ENCODE peak calls at places on chromosomes 13 and 19, in nine cellular contexts. N is HL-60, W is A549, G is HCT116, M is GM23338, A is HepG2, D is Panc1, H is K562, K is GM12878. C is an unnamed sample.

GRCh38 chr13:79805317-79805716 is 324.4 kb downstream of the NDFIP2 start:
- DNase-seq in W (no peak), H (no peak), M (no peak), D (no peak), N (no peak), G (no peak), A (no peak), K (no peak), C (no peak)

GRCh38 chr19:38841787-38842438 is 7.9 kb downstream of the HNRNPL start:
- DNase-seq in A (no peak), N (no peak), H (no peak), W (no peak), K (no peak), G (no peak), M (no peak), D (no peak), C (no peak)

GRCh38 chr13:20414475-20415287 is 111.0 kb downstream of the CRYL1 start:
- DNase-seq in H (no peak), D (no peak), G (no peak), W (no peak), M (peak), K (no peak), A (no peak), N (no peak), C (peak)

GRCh38 chr13:88085036-88085435 is 413.9 kb downstream of the SLITRK5 start:
- DNase-seq in A (no peak), G (no peak), W (no peak), N (no peak), H (no peak), K (no peak), D (no peak), M (no peak), C (no peak)

GRCh38 chr13:102591988-102592781 is 4.6 kb upstream of the TPP2 start:
- DNase-seq in K (peak), N (peak), A (peak), H (peak), M (peak), G (peak), W (peak), D (peak), C (peak)

GRCh38 chr13:73090116-73090811 is 31.5 kb downstream of the KLF5 start:
- DNase-seq in A (peak), N (peak), H (peak), K (no peak), W (peak), M (peak), G (peak), D (peak), C (no peak)

GRCh38 chr13:33016414-33017409 is at the start of gene KL:
- DNase-seq in H (no peak), W (peak), K (no peak), A (no peak), G (no peak), M (peak), N (peak), D (no peak), C (peak)

GRCh38 chr19:56637976-56638555 is 4.9 kb upstream of the SMIM17 start:
- DNase-seq in G (no peak), D (no peak), K (no peak), A (peak), H (peak), W (peak), M (peak), N (peak), C (no peak)

GRCh38 chr13:93700115-93700514 is 473.5 kb downstream of the GPC6 start:
- DNase-seq in G (no peak), D (no peak), H (no peak), N (no peak), K (no peak), W (no peak), M (no peak), A (no peak), C (no peak)

GRCh38 chr13:112213467-112214245 is 146.7 kb downstream of the SOX1 start:
- DNase-seq in N (no peak), G (no peak), D (no peak), K (no peak), A (peak), H (no peak), W (peak), M (no peak), C (no peak)

GRCh38 chr19:13833330-13834265 is 38.4 kb downstream of the ZSWIM4 start:
- DNase-seq in D (no peak), K (no peak), A (peak), M (peak), N (peak), W (peak), G (no peak), H (peak), C (peak)

GRCh38 chr13:39612023-39612637 is 9.1 kb upstream of the LHFPL6 start:
- DNase-seq in G (peak), H (peak), A (peak), N (peak), W (peak), K (no peak), D (no peak), M (peak), C (peak)

GRCh38 chr13:39600766-39601165 is 2.2 kb downstream of the LHFPL6 start:
- DNase-seq in G (no peak), N (no peak), D (no peak), H (no peak), W (peak), A (no peak), K (no peak), M (peak), C (no peak)

GRCh38 chr19:44807652-44808462 is 1.0 kb upstream of the BCAM start:
- DNase-seq in K (no peak), D (no peak), N (no peak), W (peak), H (peak), A (peak), G (peak), M (peak), C (peak)

GRCh38 chr13:66714795-66715194 is 515.3 kb downstream of the PCDH9 start:
- DNase-seq in A (no peak), G (no peak), M (peak), N (no peak), W (no peak), H (no peak), D (no peak), K (no peak), C (no peak)

GRCh38 chr13:40193290-40194203 is 472.9 kb downstream of the FOXO1 start:
- DNase-seq in D (no peak), M (no peak), K (no peak), W (no peak), G (no peak), A (no peak), H (no peak), N (no peak), C (no peak)

GRCh38 chr19:42396248-42396541 is 6.1 kb upstream of the CNFN start:
- DNase-seq in H (peak), W (no peak), G (no peak), D (no peak), M (peak), A (no peak), K (no peak), N (peak), C (peak)

GRCh38 chr13:33109801-33110200 is 93.6 kb downstream of the KL start:
- DNase-seq in A (no peak), G (no peak), K (no peak), M (peak), N (no peak), W (peak), H (peak), D (peak), C (no peak)

GRCh38 chr19:31349160-31349881 is at the start of gene TSHZ3:
- DNase-seq in G (no peak), W (peak), A (no peak), N (peak), M (peak), H (peak), D (no peak), K (no peak), C (peak)

GRCh38 chr19:43651758-43652545 is 12.3 kb upstream of the CADM4 start:
- DNase-seq in M (peak), W (peak), H (peak), D (peak), G (no peak), A (peak), K (no peak), N (peak), C (peak)

GRCh38 chr19:43469160-43469480 is 3.7 kb upstream of the LYPD3 start:
- DNase-seq in K (no peak), N (no peak), A (peak), W (no peak), M (no peak), D (no peak), G (no peak), H (no peak), C (no peak)

GRCh38 chr19:39507715-39508364 is 7.1 kb upstream of the SELENOV start:
- DNase-seq in A (no peak), D (no peak), N (no peak), W (no peak), M (no peak), H (no peak), G (no peak), K (no peak), C (no peak)

GRCh38 chr19:48661746-48662145 is 11.1 kb downstream of the NTN5 start:
- DNase-seq in G (no peak), D (no peak), N (no peak), K (no peak), H (no peak), A (no peak), M (no peak), W (no peak), C (no peak)

GRCh38 chr19:29675650-29676186 is 10.5 kb downstream of the PLEKHF1 start:
- DNase-seq in N (no peak), H (no peak), G (no peak), K (no peak), W (no peak), M (no peak), D (no peak), A (no peak), C (no peak)

GRCh38 chr19:12801466-12802266 is at the start of the genes PRDX2 and THSD8:
- DNase-seq in W (no peak), N (peak), G (no peak), M (peak), A (peak), D (no peak), H (peak), K (no peak), C (peak)

GRCh38 chr19:33678796-33679195 is 57.0 kb downstream of the CHST8 start:
- DNase-seq in D (no peak), M (no peak), G (no peak), A (no peak), W (no peak), N (no peak), K (no peak), H (no peak), C (peak)

GRCh38 chr13:46389457-46389856 is 2.4 kb upstream of the RUBCNL start:
- DNase-seq in G (no peak), D (no peak), M (peak), H (no peak), N (no peak), W (no peak), K (no peak), A (no peak), C (no peak)

GRCh38 chr19:17775245-17775927 is 19.6 kb upstream of the B3GNT3 start:
- DNase-seq in G (no peak), H (peak), A (peak), D (no peak), N (peak), M (peak), K (no peak), W (peak), C (peak)

GRCh38 chr13:107669356-107669755 is 546.0 kb downstream of the LIG4 start:
- DNase-seq in A (no peak), K (no peak), W (no peak), G (no peak), M (no peak), N (no peak), H (no peak), D (no peak), C (no peak)

GRCh38 chr19:38073806-38074685 is 150.0 kb downstream of the DPF1 start:
- DNase-seq in G (no peak), N (no peak), K (no peak), M (peak), D (no peak), W (no peak), A (peak), H (peak), C (peak)

GRCh38 chr13:31885994-31886393 is 145.6 kb upstream of the FRY start:
- DNase-seq in G (no peak), A (no peak), N (peak), W (no peak), K (no peak), M (no peak), D (no peak), H (no peak), C (peak)

GRCh38 chr13:40208517-40208916 is 457.9 kb downstream of the FOXO1 start:
- DNase-seq in G (no peak), A (no peak), H (no peak), K (peak), N (no peak), W (no peak), M (no peak), D (no peak), C (no peak)

GRCh38 chr19:29422686-29423085 is 103.1 kb upstream of the VSTM2B start:
- DNase-seq in A (no peak), G (no peak), N (no peak), H (no peak), M (no peak), K (no peak), W (no peak), D (no peak), C (no peak)

GRCh38 chr13:19664481-19665230 is 31.2 kb downstream of the MPHOSPH8 start:
- DNase-seq in N (peak), A (no peak), K (no peak), M (no peak), D (no peak), H (no peak), W (no peak), G (no peak), C (no peak)

GRCh38 chr13:23707674-23708073 is 137.5 kb downstream of the TNFRSF19 start:
- DNase-seq in K (no peak), A (no peak), N (no peak), W (peak), H (peak), G (peak), M (no peak), D (no peak), C (no peak)

GRCh38 chr19:31139871-31140505 is 209.2 kb downstream of the TSHZ3 start:
- DNase-seq in W (peak), D (no peak), M (no peak), K (no peak), N (no peak), A (no peak), H (no peak), G (no peak), C (no peak)

GRCh38 chr13:105805866-105806265 is 729.6 kb downstream of the EFNB2 start:
- DNase-seq in G (no peak), A (no peak), K (no peak), H (no peak), N (no peak), W (no peak), M (no peak), D (no peak), C (no peak)

GRCh38 chr13:42645717-42646116 is 71.8 kb downstream of the TNFSF11 start:
- DNase-seq in M (no peak), K (no peak), D (no peak), N (no peak), A (no peak), W (no peak), G (no peak), H (no peak), C (no peak)
- TF ChIP-seq REST in M (no peak), K (no peak), D (no peak), N (no peak), A (no peak), W (no peak), G (no peak), H (no peak), C (no peak)

GRCh38 chr19:50535672-50536071 is 22.0 kb upstream of the ASPDH start:
- DNase-seq in M (no peak), K (no peak), N (no peak), H (no peak), G (no peak), W (no peak), A (no peak), D (no peak), C (no peak)
- TF ChIP-seq REST in M (no peak), K (no peak), N (no peak), H (no peak), G (no peak), W (no peak), A (no peak), D (no peak), C (no peak)

DNA sequence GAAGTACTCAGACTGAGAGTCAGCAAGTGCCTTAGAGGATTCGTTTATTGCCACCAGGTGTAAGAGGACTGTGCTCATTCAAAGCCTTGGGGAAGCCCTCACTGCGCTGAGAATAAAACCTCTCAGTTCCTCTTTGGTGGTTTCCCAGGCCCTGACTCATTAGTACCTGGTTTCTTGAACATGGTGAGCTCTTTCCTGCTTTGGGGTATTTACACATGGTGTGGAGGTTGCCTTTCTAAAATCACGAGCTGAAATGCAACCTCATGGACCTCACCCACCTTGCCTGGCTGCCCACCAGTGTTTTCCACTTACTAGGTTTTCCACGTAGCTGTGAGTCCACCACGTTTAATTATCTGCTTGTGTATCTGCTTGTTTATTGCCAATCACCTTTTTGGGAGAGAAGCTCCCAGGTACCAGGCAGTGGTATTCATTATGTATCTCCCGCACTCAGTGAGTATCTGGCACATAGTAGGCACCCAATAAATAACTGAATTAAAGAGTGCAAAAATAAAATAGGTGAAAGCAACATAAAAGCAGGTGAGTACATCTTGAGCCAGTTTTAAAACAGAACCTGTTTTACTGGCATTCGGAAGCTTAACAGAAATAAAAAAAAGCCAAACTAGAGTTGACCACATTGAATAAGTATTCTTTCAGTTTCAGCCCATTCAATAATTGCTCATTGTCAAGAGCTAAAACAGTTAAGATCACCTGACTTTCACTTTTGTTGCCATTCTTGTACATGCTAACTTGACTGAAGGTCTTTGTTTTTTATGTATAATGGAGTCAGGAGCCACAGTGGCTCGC is 533.0 kb downstream of the MYO16 start:
- DNase-seq in G (no peak), D (no peak), M (no peak), N (peak), K (peak), H (no peak), W (no peak), A (no peak), C (no peak)
- TF ChIP-seq REST in G (no peak), D (no peak), M (no peak), N (no peak), K (no peak), H (no peak), W (no peak), A (no peak), C (no peak)

GRCh38 chr13:99390601-99391000 is 83.4 kb upstream of the GPR183 start:
- DNase-seq in M (no peak), G (no peak), N (no peak), W (no peak), H (no peak), D (no peak), A (no peak), K (no peak), C (no peak)
- TF ChIP-seq REST in M (no peak), G (no peak), N (no peak), W (no peak), H (no peak), D (no peak), A (no peak), K (no peak), C (no peak)

DNA sequence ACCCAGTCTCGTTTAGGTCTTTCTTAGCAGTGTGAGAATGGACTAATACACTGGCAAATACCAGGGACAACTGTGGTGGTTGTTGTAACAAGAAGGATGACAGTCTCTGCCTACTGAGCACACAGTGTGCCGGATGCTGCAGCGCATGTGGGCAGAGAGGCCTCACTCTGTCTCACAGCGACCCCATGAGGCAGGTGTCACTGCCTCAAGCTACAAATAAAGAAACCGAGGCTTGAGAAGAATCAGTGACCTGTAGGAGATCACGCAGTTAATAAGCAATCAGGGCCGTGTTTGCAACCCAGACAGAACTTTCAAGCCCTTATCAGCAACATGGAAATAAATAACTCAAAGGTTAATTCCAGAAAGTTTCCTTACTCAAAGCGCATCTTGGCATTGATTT is 40.5 kb upstream of the GAS6 start:
- DNase-seq in H (peak), K (no peak), N (no peak), D (peak), A (peak), G (no peak), M (peak), W (peak), C (no peak)
- TF ChIP-seq REST in H (no peak), K (no peak), N (no peak), D (no peak), A (no peak), G (no peak), M (no peak), W (no peak), C (no peak)

GRCh38 chr13:55948175-55948574 is 1192.5 kb upstream of the PRR20A start:
- DNase-seq in K (no peak), M (no peak), G (no peak), N (no peak), D (no peak), A (no peak), H (no peak), W (no peak), C (no peak)
- TF ChIP-seq REST in K (no peak), M (no peak), G (no peak), N (no peak), D (no peak), A (no peak), H (no peak), W (no peak), C (no peak)

DNA sequence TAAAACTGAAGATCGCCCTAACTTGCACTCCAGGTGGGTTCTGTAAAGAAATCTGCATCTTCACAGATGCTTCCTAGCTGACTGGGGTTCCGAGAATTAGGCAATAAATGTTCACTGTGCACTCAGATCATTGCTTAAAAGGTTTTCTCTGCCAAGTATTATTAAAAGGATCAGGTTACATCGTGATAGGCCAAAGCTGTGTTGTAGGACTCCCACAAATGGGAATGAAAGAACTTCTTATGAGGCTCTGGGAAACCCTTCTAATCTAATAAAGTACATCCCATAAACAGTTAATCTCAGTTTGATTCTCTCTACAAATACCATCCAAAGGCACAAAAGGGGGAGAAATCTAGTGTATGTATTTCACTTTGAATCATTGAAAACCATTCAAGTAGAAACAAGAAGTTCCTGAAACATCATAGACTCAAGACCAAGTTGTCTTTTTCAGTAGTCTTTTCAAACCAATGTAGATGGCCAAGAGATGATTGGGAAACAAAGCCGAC is 7.1 kb upstream of the POU4F1 start:
- DNase-seq in M (no peak), D (no peak), N (no peak), G (no peak), A (no peak), H (no peak), W (no peak), K (no peak), C (no peak)
- TF ChIP-seq REST in M (no peak), D (no peak), N (no peak), G (no peak), A (no peak), H (no peak), W (no peak), K (no peak), C (no peak)

GRCh38 chr13:113950451-113951245 is 23.2 kb downstream of the C13orf46 start:
- DNase-seq in M (no peak), N (no peak), A (no peak), G (no peak), H (no peak), W (no peak), D (no peak), K (no peak), C (no peak)
- TF ChIP-seq REST in M (no peak), N (no peak), A (no peak), G (no peak), H (no peak), W (no peak), D (no peak), K (no peak), C (no peak)

C was measured in SK-N-SH.